ENCODE peak calls at places on chromosomes 16 and 17, in seven cellular contexts. A is cardiac fibroblast, X is memory B cell, V is esophagus muscularis mucosa, B is NCI-H774, M is suprapubic skin, I is left cardiac atrium. O is an unnamed sample.

GRCh38 chr17:43720311-43721060 is 38.1 kb downstream of the SOST start:
- DNase-seq in A (peak; percentile 75), X (peak; percentile 56), V (peak; percentile 95), B (peak; percentile 74), M (peak; percentile 92), I (peak; percentile 89), O (peak; percentile 89)

GRCh38 chr16:60073376-60073775 is 1339.3 kb upstream of the GOT2 start:
- DNase-seq in A (no peak), X (no peak), V (no peak), B (no peak), M (no peak), I (no peak), O (no peak)

GRCh38 chr16:84810518-84811273 is 9.1 kb upstream of the CRISPLD2 start:
- DNase-seq in A (peak; percentile 86), X (no peak), V (no peak), B (no peak), M (no peak), I (peak; percentile 21), O (no peak)

GRCh38 chr16:84471316-84471715 is 33.1 kb downstream of the MEAK7 start:
- DNase-seq in A (no peak), X (no peak), V (no peak), B (no peak), M (peak; percentile 69), I (no peak), O (no peak)

GRCh38 chr16:78390828-78391227 is 291.4 kb downstream of the WWOX start:
- DNase-seq in A (no peak), X (no peak), V (no peak), B (no peak), M (no peak), I (no peak), O (no peak)

GRCh38 chr17:3888343-3889171 is 4.3 kb downstream of the CAMKK1 start:
- DNase-seq in A (peak; percentile 96), X (no peak), V (no peak), B (peak; percentile 11), M (peak; percentile 94), I (peak; percentile 86), O (peak; percentile 76)

GRCh38 chr17:71237903-71238538 is 882.8 kb upstream of the SOX9 start:
- DNase-seq in A (peak; percentile 36), X (no peak), V (no peak), B (no peak), M (no peak), I (no peak), O (no peak)

GRCh38 chr17:12388206-12388605 is 277.5 kb upstream of the MYOCD start:
- DNase-seq in A (no peak), X (no peak), V (no peak), B (no peak), M (no peak), I (no peak), O (no peak)

GRCh38 chr16:57262841-57263584 is 18.0 kb downstream of the ARL2BP start:
- DNase-seq in A (no peak), X (no peak), V (no peak), B (no peak), M (peak; percentile 73), I (peak; percentile 12), O (no peak)

GRCh38 chr17:42667088-42667951 is 8.2 kb downstream of the TUBG2 start:
- DNase-seq in A (peak; percentile 85), X (no peak), V (no peak), B (no peak), M (no peak), I (peak; percentile 47), O (no peak)

GRCh38 chr17:81961087-81961514 is at the start of gene NOTUM:
- DNase-seq in A (peak; percentile 45), X (no peak), V (no peak), B (peak; percentile 11), M (no peak), I (no peak), O (peak; percentile 85)

GRCh38 chr16:31010539-31010938 is at the start of gene STX1B:
- DNase-seq in A (no peak), X (no peak), V (no peak), B (no peak), M (no peak), I (no peak), O (peak; percentile 96)

GRCh38 chr16:4175849-4176248 is 59.6 kb upstream of the ADCY9 start:
- DNase-seq in A (no peak), X (no peak), V (no peak), B (no peak), M (no peak), I (no peak), O (no peak)

GRCh38 chr16:69779724-69780123 is 17.6 kb downstream of the WWP2 start:
- DNase-seq in A (no peak), X (no peak), V (no peak), B (no peak), M (no peak), I (no peak), O (no peak)

GRCh38 chr17:50130778-50131317 is 888 bp upstream of the SAMD14 start:
- DNase-seq in A (no peak), X (no peak), V (no peak), B (peak; percentile 24), M (no peak), I (no peak), O (peak; percentile 56)

GRCh38 chr17:4987767-4988083 is 250 bp upstream of the CAMTA2 start:
- DNase-seq in A (no peak), X (no peak), V (no peak), B (no peak), M (no peak), I (no peak), O (no peak)

GRCh38 chr16:4624827-4625616 is 396 bp downstream of the MGRN1 start:
- DNase-seq in A (peak; percentile 75), X (peak; percentile 79), V (peak; percentile 94), B (no peak), M (no peak), I (peak; percentile 77), O (peak; percentile 71)

GRCh38 chr17:41519501-41520224 is 973 bp upstream of the KRT15 start:
- DNase-seq in A (no peak), X (no peak), V (no peak), B (peak; percentile 86), M (no peak), I (no peak), O (no peak)

GRCh38 chr16:66961065-66961744 is at the start of gene CES3:
- DNase-seq in A (peak; percentile 67), X (peak; percentile 27), V (no peak), B (peak; percentile 32), M (no peak), I (peak; percentile 60), O (peak; percentile 88)

GRCh38 chr17:1643999-1644492 is 1.5 kb downstream of the SCARF1 start:
- DNase-seq in A (no peak), X (no peak), V (no peak), B (no peak), M (no peak), I (no peak), O (no peak)

GRCh38 chr17:10744509-10745000 is 14.7 kb upstream of the TMEM220 start:
- DNase-seq in A (no peak), X (no peak), V (no peak), B (no peak), M (no peak), I (no peak), O (no peak)

GRCh38 chr16:83353241-83353640 is 454.5 kb upstream of the HSBP1 start:
- DNase-seq in A (no peak), X (no peak), V (no peak), B (no peak), M (no peak), I (no peak), O (no peak)

GRCh38 chr17:72903522-72903921 is 189.0 kb downstream of the SLC39A11 start:
- DNase-seq in A (no peak), X (no peak), V (no peak), B (no peak), M (no peak), I (no peak), O (no peak)

GRCh38 chr17:35376245-35376644 is 2.8 kb upstream of the SLFN11 start:
- DNase-seq in A (peak; percentile 14), X (no peak), V (no peak), B (no peak), M (no peak), I (no peak), O (no peak)

GRCh38 chr17:67836205-67836987 is 11.1 kb downstream of the BPTF start:
- DNase-seq in A (peak; percentile 37), X (no peak), V (no peak), B (no peak), M (no peak), I (no peak), O (no peak)

GRCh38 chr16:30744146-30744545 is 4.1 kb upstream of the PHKG2 start:
- DNase-seq in A (no peak), X (no peak), V (no peak), B (no peak), M (no peak), I (no peak), O (no peak)

GRCh38 chr16:22373662-22374310 is 633 bp downstream of the CDR2 start:
- DNase-seq in A (peak; percentile 32), X (peak; percentile 26), V (no peak), B (no peak), M (peak; percentile 84), I (peak; percentile 62), O (peak; percentile 44)